ENCODE peak calls at places on chromosomes 1 and 21, in five cellular contexts. I is K562, R is A673, B is mammary epithelial cell, F is neural progenitor cell. M is an unnamed sample.

GRCh38 chr1:55279627-55280026 is 64.5 kb upstream of the USP24 start:
- DNase-seq in I (no peak), R (no peak), B (no peak), F (no peak), M (no peak)

GRCh38 chr21:26169061-26169610 is 1.4 kb downstream of the APP start:
- DNase-seq in I (no peak), R (peak; percentile 83), B (peak; percentile 60), F (peak; percentile 73), M (peak; percentile 70)

GRCh38 chr1:212218911-212219310 is 66.3 kb upstream of the PPP2R5A start:
- DNase-seq in I (no peak), R (no peak), B (no peak), F (no peak), M (no peak)

GRCh38 chr21:45294509-45295291 is 7.0 kb upstream of the POFUT2 start:
- DNase-seq in I (no peak), R (no peak), B (no peak), F (no peak), M (peak; percentile 92)

GRCh38 chr1:234602334-234603220 is 7.4 kb downstream of the IRF2BP2 start:
- DNase-seq in I (peak; percentile 54), R (peak; percentile 74), B (peak; percentile 93), F (no peak), M (peak; percentile 88)

GRCh38 chr1:203173156-203173555 is 2.5 kb downstream of the MYBPH start:
- DNase-seq in I (no peak), R (no peak), B (no peak), F (no peak), M (no peak)

GRCh38 chr1:55224729-55225128 is 9.6 kb upstream of the USP24 start:
- DNase-seq in I (no peak), R (no peak), B (no peak), F (no peak), M (no peak)

GRCh38 chr1:90044346-90044745 is 49.4 kb downstream of the ZNF326 start:
- DNase-seq in I (no peak), R (no peak), B (no peak), F (no peak), M (no peak)

GRCh38 chr1:168693197-168693871 is 35.7 kb downstream of the DPT start:
- DNase-seq in I (no peak), R (no peak), B (no peak), F (no peak), M (no peak)

GRCh38 chr21:34526236-34526617 is 14.2 kb upstream of the KCNE1 start:
- DNase-seq in I (no peak), R (peak; percentile 3), B (no peak), F (no peak), M (peak; percentile 13)

GRCh38 chr1:183025782-183026774 is 2.9 kb downstream of the LAMC1 start:
- DNase-seq in I (no peak), R (peak; percentile 66), B (peak; percentile 49), F (no peak), M (peak; percentile 35)

GRCh38 chr1:157626099-157626498 is 28.2 kb upstream of the FCRL4 start:
- DNase-seq in I (peak; percentile 25), R (peak; percentile 12), B (no peak), F (peak; percentile 45), M (peak; percentile 20)

GRCh38 chr1:18951416-18951815 is 5.1 kb downstream of the IFFO2 start:
- DNase-seq in I (no peak), R (no peak), B (no peak), F (no peak), M (no peak)

GRCh38 chr1:201072149-201072548 is 40.1 kb downstream of the CACNA1S start:
- DNase-seq in I (no peak), R (no peak), B (peak; percentile 24), F (no peak), M (peak; percentile 97)

GRCh38 chr1:34684246-34684645 is 70.6 kb upstream of the GJB5 start:
- DNase-seq in I (no peak), R (peak; percentile 69), B (no peak), F (no peak), M (no peak)

GRCh38 chr1:10195570-10195969 is 14.8 kb upstream of the KIF1B start:
- DNase-seq in I (no peak), R (no peak), B (peak; percentile 70), F (no peak), M (peak; percentile 64)

GRCh38 chr1:27686223-27686990 is 14.4 kb upstream of the IFI6 start:
- DNase-seq in I (peak; percentile 11), R (no peak), B (no peak), F (peak; percentile 38), M (no peak)

GRCh38 chr1:116934586-116935207 is 25.0 kb downstream of the PTGFRN start:
- DNase-seq in I (peak; percentile 59), R (no peak), B (no peak), F (no peak), M (peak; percentile 31)

GRCh38 chr1:66266756-66267155 is 267.2 kb upstream of the SGIP1 start:
- DNase-seq in I (no peak), R (no peak), B (no peak), F (no peak), M (no peak)

GRCh38 chr1:20440785-20441200 is 45.2 kb downstream of the CAMK2N1 start:
- DNase-seq in I (peak; percentile 93), R (peak; percentile 61), B (peak; percentile 24), F (peak; percentile 71), M (peak; percentile 69)

GRCh38 chr21:35343046-35343816 is 294.1 kb upstream of the RUNX1 start:
- DNase-seq in I (no peak), R (no peak), B (no peak), F (no peak), M (peak; percentile 71)

GRCh38 chr1:27141266-27142003 is 13.5 kb downstream of the SLC9A1 start:
- DNase-seq in I (no peak), R (no peak), B (peak; percentile 68), F (no peak), M (peak; percentile 98)

GRCh38 chr1:220750126-220750525 is 2.0 kb downstream of the MTARC2 start:
- DNase-seq in I (no peak), R (no peak), B (no peak), F (no peak), M (no peak)

GRCh38 chr1:92365378-92366044 is 66.7 kb downstream of the RPAP2 start:
- DNase-seq in I (no peak), R (no peak), B (no peak), F (no peak), M (no peak)

GRCh38 chr1:243487649-243488227 is 231.9 kb downstream of the SDCCAG8 start:
- DNase-seq in I (peak; percentile 93), R (no peak), B (no peak), F (no peak), M (peak; percentile 91)

GRCh38 chr1:11502516-11502915 is 23.6 kb downstream of the DISP3 start:
- DNase-seq in I (no peak), R (no peak), B (no peak), F (no peak), M (no peak)

GRCh38 chr21:44531606-44532128 is 8.3 kb downstream of the KRTAP10-1 start:
- DNase-seq in I (no peak), R (no peak), B (no peak), F (no peak), M (no peak)

GRCh38 chr1:44230796-44231195 is 17.5 kb downstream of the DMAP1 start:
- DNase-seq in I (no peak), R (no peak), B (no peak), F (no peak), M (no peak)

GRCh38 chr1:111720977-111721670 is 18.1 kb downstream of the INKA2 start:
- DNase-seq in I (no peak), R (no peak), B (peak; percentile 16), F (no peak), M (peak; percentile 40)
- TF ChIP-seq EZH2 in I (no peak), R (no peak), B (no peak), F (no peak), M (no peak)

DNA sequence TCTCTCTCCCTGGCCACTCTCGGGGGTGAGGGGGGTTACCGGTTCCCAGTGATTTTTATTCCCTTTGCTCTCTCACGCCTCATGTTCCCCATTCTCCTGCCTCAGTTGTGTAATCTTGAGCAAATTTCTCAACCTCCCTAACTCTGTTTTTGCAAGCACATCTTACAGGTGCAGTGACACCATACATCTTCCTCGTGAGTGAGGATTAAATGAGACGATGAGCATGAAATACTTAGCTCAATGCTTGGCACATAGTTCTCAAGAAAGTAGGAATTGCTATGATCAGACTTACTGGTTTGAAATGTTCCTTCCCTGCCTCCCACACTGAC is 2.0 kb upstream of the TNFRSF9 start:
- DNase-seq in I (no peak), R (no peak), B (no peak), F (no peak), M (no peak)
- H3K4me3 ChIP-seq in I (no peak overlapping the region), R (no peak overlapping the region), B (peak overlapping the region; percentile 37), F (peak overlapping the region; percentile 31), M (no peak overlapping the region)

GRCh38 chr21:36695671-36696389 is 3.1 kb upstream of the SIM2 start:
- DNase-seq in I (no peak), R (no peak), B (no peak), F (peak; percentile 74), M (no peak)
- TF ChIP-seq EZH2 in I (no peak), R (no peak), B (peak; percentile 84), F (peak; percentile 92), M (no peak)

DNA sequence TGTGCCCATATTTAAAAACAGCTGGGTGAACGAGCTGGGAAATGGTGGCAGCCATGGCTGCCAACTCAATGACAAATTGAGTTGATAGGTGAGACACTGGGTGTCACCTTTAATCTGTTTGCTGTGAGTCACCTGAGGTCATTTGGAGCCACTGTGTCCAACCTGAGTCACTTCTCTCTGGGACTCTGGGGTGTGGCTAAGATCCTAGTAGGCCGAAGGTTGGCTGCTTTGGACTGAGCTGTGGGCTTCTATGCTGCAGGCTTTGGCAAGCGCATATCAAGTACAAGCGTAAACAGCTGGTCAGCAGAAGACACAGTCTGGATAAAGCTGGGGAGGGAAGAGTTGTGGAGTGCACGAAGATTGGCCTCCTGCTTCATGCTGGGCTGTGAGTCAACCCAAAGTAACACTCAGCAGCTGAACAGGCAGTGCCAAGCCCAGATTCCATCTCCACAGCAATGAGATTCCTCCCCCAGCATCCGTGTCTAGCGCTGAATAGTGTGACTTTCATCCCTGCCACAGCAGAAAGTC is 24.0 kb downstream of the TEX35 start:
- DNase-seq in I (no peak), R (no peak), B (peak; percentile 72), F (no peak), M (peak; percentile 94)
- H3K4me3 ChIP-seq in I (no peak overlapping the region), R (no peak overlapping the region), B (no peak overlapping the region), F (no peak overlapping the region), M (peak overlapping the region; percentile 46)

GRCh38 chr1:79848316-79848715 is 841.8 kb upstream of the ADGRL4 start:
- DNase-seq in I (no peak), R (no peak), B (peak; percentile 75), F (no peak), M (peak; percentile 46)

GRCh38 chr1:79849388-79849787 is 842.9 kb upstream of the ADGRL4 start:
- DNase-seq in I (no peak), R (no peak), B (no peak), F (no peak), M (no peak)

GRCh38 chr1:79847715-79848114 is 841.2 kb upstream of the ADGRL4 start:
- DNase-seq in I (no peak), R (no peak), B (no peak), F (peak; percentile 54), M (no peak)

DNA sequence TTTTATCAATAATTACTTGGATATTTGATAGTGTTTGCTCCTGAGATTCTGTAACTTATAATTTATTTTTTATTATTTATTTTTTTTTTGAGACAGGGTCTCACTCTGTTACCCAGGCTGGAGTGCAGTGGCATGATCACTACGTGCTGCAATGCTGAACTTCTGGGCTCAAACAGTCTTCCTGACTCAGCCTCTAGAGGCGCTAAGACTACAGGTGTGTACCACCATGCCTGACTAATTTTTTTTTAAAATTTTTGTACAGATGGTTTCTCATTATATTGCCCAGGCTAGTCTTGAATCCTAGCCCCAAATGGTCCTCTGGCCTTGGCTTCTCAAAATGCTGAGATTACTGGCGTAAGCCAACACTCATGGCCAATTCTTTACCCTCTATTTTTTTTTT is 845.5 kb upstream of the ADGRL4 start:
- DNase-seq in I (no peak), R (no peak), B (no peak), F (peak; percentile 18), M (peak; percentile 43)
- TF ChIP-seq EZH2 in I (no peak), R (no peak), B (no peak), F (no peak), M (no peak)